ENCODE peak calls at places on chromosomes 11 and 22, in four cellular contexts. One of them, this sample, is unnamed.

GRCh38 chr11:83070878-83071640 is 638 bp downstream of the RAB30 start:
- DNase-seq in MG63: peak
- DNase-seq in OCI-LY7: no peak
- DNase-seq in fibroblast of mammary gland: peak
- DNase-seq in this sample: no peak

GRCh38 chr11:67613960-67614715 is 7.4 kb downstream of the NDUFV1 start:
- DNase-seq in OCI-LY7: peak
- DNase-seq in fibroblast of mammary gland: peak
- DNase-seq in MG63: peak
- DNase-seq in this sample: peak

GRCh38 chr22:46171940-46172339 is 21.6 kb downstream of the PPARA start:
- DNase-seq in fibroblast of mammary gland: peak
- DNase-seq in OCI-LY7: no peak
- DNase-seq in MG63: peak
- DNase-seq in this sample: no peak

GRCh38 chr11:61532136-61533038 is 23.8 kb downstream of the LRRC10B start:
- DNase-seq in fibroblast of mammary gland: peak
- DNase-seq in MG63: no peak
- DNase-seq in OCI-LY7: peak
- DNase-seq in this sample: peak

GRCh38 chr11:76609736-76610370 is 60.7 kb downstream of the LRRC32 start:
- DNase-seq in OCI-LY7: no peak
- DNase-seq in MG63: peak
- DNase-seq in fibroblast of mammary gland: peak
- DNase-seq in this sample: no peak

GRCh38 chr11:112693781-112694180 is 267.4 kb upstream of the NCAM1 start:
- DNase-seq in OCI-LY7: no peak
- DNase-seq in fibroblast of mammary gland: no peak
- DNase-seq in MG63: no peak
- DNase-seq in this sample: no peak

GRCh38 chr11:10725114-10725906 is 25.7 kb upstream of the CTR9 start:
- DNase-seq in fibroblast of mammary gland: peak
- DNase-seq in OCI-LY7: no peak
- DNase-seq in MG63: no peak
- DNase-seq in this sample: no peak

GRCh38 chr11:15073361-15074205 is at the start of gene CALCB:
- DNase-seq in MG63: peak
- DNase-seq in OCI-LY7: no peak
- DNase-seq in fibroblast of mammary gland: peak
- DNase-seq in this sample: no peak

GRCh38 chr22:36595968-36596367 is 67.0 kb upstream of the EIF3D start:
- DNase-seq in OCI-LY7: no peak
- DNase-seq in MG63: no peak
- DNase-seq in fibroblast of mammary gland: no peak
- DNase-seq in this sample: no peak

GRCh38 chr22:18063311-18063710 is 14.5 kb upstream of the PEX26 start:
- DNase-seq in MG63: no peak
- DNase-seq in fibroblast of mammary gland: no peak
- DNase-seq in OCI-LY7: no peak
- DNase-seq in this sample: no peak
- H3K4me3 ChIP-seq in MG63: no peak
- H3K4me3 ChIP-seq in fibroblast of mammary gland: no peak
- H3K4me3 ChIP-seq in OCI-LY7: no peak
- H3K4me3 ChIP-seq in this sample: no peak

GRCh38 chr22:31613904-31614296 is 48.1 kb downstream of the PISD start:
- DNase-seq in fibroblast of mammary gland: no peak
- DNase-seq in MG63: no peak
- DNase-seq in OCI-LY7: no peak
- DNase-seq in this sample: no peak

GRCh38 chr22:31615940-31616314 is 46.1 kb downstream of the PISD start:
- DNase-seq in OCI-LY7: no peak
- DNase-seq in fibroblast of mammary gland: no peak
- DNase-seq in MG63: no peak
- DNase-seq in this sample: peak

GRCh38 chr22:31614781-31615480 is 47.1 kb downstream of the PISD start:
- DNase-seq in OCI-LY7: no peak
- DNase-seq in fibroblast of mammary gland: no peak
- DNase-seq in MG63: no peak
- DNase-seq in this sample: no peak

GRCh38 chr22:31616315-31616980 is 45.6 kb downstream of the PISD start:
- DNase-seq in OCI-LY7: no peak
- DNase-seq in MG63: no peak
- DNase-seq in fibroblast of mammary gland: no peak
- DNase-seq in this sample: peak

GRCh38 chr22:31615481-31615840 is 46.6 kb downstream of the PISD start:
- DNase-seq in MG63: no peak
- DNase-seq in fibroblast of mammary gland: no peak
- DNase-seq in OCI-LY7: no peak
- DNase-seq in this sample: no peak
- H3K4me3 ChIP-seq in MG63: no peak
- H3K4me3 ChIP-seq in fibroblast of mammary gland: no peak
- H3K4me3 ChIP-seq in OCI-LY7: no peak
- H3K4me3 ChIP-seq in this sample: no peak

GRCh38 chr11:126585388-126586302 is 230.2 kb downstream of the ST3GAL4 start:
- DNase-seq in fibroblast of mammary gland: peak
- DNase-seq in MG63: peak
- DNase-seq in OCI-LY7: no peak
- DNase-seq in this sample: no peak
- H3K4me3 ChIP-seq in fibroblast of mammary gland: no peak
- H3K4me3 ChIP-seq in MG63: no peak
- H3K4me3 ChIP-seq in OCI-LY7: no peak
- H3K4me3 ChIP-seq in this sample: no peak

DNA sequence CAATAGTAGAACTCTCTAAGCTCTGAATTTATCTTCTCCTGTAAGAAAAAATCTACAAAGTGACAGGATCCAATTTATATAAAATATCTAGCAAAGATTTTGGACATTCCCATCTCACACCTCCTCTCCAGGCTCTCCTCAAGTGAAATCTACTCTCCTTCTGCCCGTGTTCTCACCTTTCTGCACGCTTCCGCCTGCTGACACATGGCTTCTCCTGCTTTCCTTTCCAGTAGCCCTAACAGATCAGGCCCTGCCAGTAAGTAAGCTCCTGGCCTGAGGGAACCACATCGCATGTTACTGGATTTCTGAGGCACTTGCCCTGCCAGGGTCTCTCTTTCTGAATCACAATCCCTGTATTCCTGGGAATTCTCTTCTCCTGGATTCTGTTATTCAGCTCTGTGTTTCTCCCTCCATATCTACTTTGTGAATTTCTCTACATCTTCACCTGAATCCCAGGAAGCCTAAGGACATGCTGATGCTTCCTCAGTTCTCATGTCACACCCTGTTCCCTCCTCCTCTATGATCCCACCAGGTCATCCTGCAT is 53.3 kb upstream of the TOP3B start:
- DNase-seq in fibroblast of mammary gland: no peak
- DNase-seq in OCI-LY7: no peak
- DNase-seq in MG63: no peak
- DNase-seq in this sample: no peak
- H3K4me3 ChIP-seq in fibroblast of mammary gland: no peak
- H3K4me3 ChIP-seq in OCI-LY7: no peak
- H3K4me3 ChIP-seq in MG63: no peak
- H3K4me3 ChIP-seq in this sample: no peak

This sample was measured in GM12865.